ENCODE peak calls at places on chromosomes 13 and 19, in eight cellular contexts. B, I, U, N, S, D, T and H are unnamed samples.

GRCh38 chr19:10339380-10339960 is at the start of gene ICAM3:
- DNase-seq in B (no peak), I (no peak), U (peak; percentile 32), N (peak; percentile 61), S (no peak), D (peak; percentile 47), T (peak; percentile 40), H (peak; percentile 57)

GRCh38 chr13:75153834-75154233 is 328.1 kb downstream of the TBC1D4 start:
- DNase-seq in B (peak; percentile 71), I (no peak), U (no peak), N (no peak), S (no peak), D (no peak), T (no peak), H (no peak)

GRCh38 chr13:100203696-100204367 is 114.9 kb downstream of the PCCA start:
- DNase-seq in B (no peak), I (no peak), U (no peak), N (no peak), S (no peak), D (no peak), T (no peak), H (no peak)

GRCh38 chr13:100140441-100140840 is 51.5 kb downstream of the PCCA start:
- DNase-seq in B (no peak), I (no peak), U (no peak), N (no peak), S (no peak), D (no peak), T (no peak), H (no peak)

GRCh38 chr13:113445791-113446487 is 7.3 kb downstream of the ADPRHL1 start:
- DNase-seq in B (no peak), I (no peak), U (no peak), N (no peak), S (no peak), D (no peak), T (no peak), H (no peak)

GRCh38 chr19:46492841-46493235 is 2.8 kb downstream of the PNMA8B start:
- DNase-seq in B (no peak), I (no peak), U (no peak), N (no peak), S (no peak), D (no peak), T (no peak), H (no peak)

GRCh38 chr13:42539670-42540069 is 34.3 kb upstream of the TNFSF11 start:
- DNase-seq in B (no peak), I (no peak), U (no peak), N (no peak), S (no peak), D (no peak), T (no peak), H (no peak)

GRCh38 chr19:39408392-39409206 is 2.0 kb downstream of the ZFP36 start:
- DNase-seq in B (no peak), I (no peak), U (no peak), N (no peak), S (peak; percentile 32), D (no peak), T (no peak), H (no peak)

GRCh38 chr19:42345191-42345812 is 19.9 kb downstream of the MEGF8 start:
- DNase-seq in B (peak; percentile 37), I (no peak), U (no peak), N (no peak), S (no peak), D (no peak), T (no peak), H (no peak)

GRCh38 chr13:87334176-87334575 is 337.0 kb upstream of the SLITRK5 start:
- DNase-seq in B (no peak), I (no peak), U (no peak), N (no peak), S (no peak), D (no peak), T (no peak), H (no peak)

GRCh38 chr19:18967358-18968146 is 26.5 kb upstream of the HOMER3 start:
- DNase-seq in B (no peak), I (no peak), U (peak; percentile 60), N (no peak), S (no peak), D (no peak), T (no peak), H (no peak)

GRCh38 chr13:106145997-106146864 is 389.2 kb downstream of the EFNB2 start:
- DNase-seq in B (no peak), I (no peak), U (no peak), N (no peak), S (no peak), D (no peak), T (no peak), H (no peak)

GRCh38 chr19:55474269-55475265 is 1.9 kb upstream of the ZNF628 start:
- DNase-seq in B (peak; percentile 76), I (no peak), U (no peak), N (no peak), S (no peak), D (no peak), T (no peak), H (no peak)

GRCh38 chr19:15831626-15832025 is 16.2 kb upstream of the OR10H1 start:
- DNase-seq in B (no peak), I (no peak), U (no peak), N (no peak), S (no peak), D (no peak), T (no peak), H (no peak)

GRCh38 chr19:53388168-53388567 is 6.8 kb upstream of the ZNF765 start:
- DNase-seq in B (no peak), I (no peak), U (no peak), N (no peak), S (no peak), D (no peak), T (no peak), H (no peak)

GRCh38 chr19:45368737-45369340 is 1.5 kb downstream of the ERCC2 start:
- DNase-seq in B (no peak), I (no peak), U (no peak), N (no peak), S (no peak), D (no peak), T (no peak), H (no peak)

GRCh38 chr19:39915848-39916215 is 18.6 kb downstream of the FCGBP start:
- DNase-seq in B (no peak), I (no peak), U (no peak), N (no peak), S (no peak), D (no peak), T (no peak), H (no peak)

GRCh38 chr13:113125506-113126264 is 3.1 kb downstream of the F10 start:
- DNase-seq in B (no peak), I (no peak), U (no peak), N (no peak), S (no peak), D (no peak), T (no peak), H (no peak)

GRCh38 chr13:83453723-83454122 is 428.6 kb downstream of the SLITRK1 start:
- DNase-seq in B (no peak), I (no peak), U (no peak), N (no peak), S (no peak), D (no peak), T (no peak), H (no peak)

GRCh38 chr19:861099-861755 is 1.8 kb downstream of the CFD start:
- DNase-seq in B (no peak), I (no peak), U (no peak), N (no peak), S (no peak), D (no peak), T (no peak), H (no peak)

GRCh38 chr13:43003010-43003409 is 11.0 kb upstream of the EPSTI1 start:
- DNase-seq in B (no peak), I (no peak), U (no peak), N (no peak), S (no peak), D (no peak), T (no peak), H (no peak)